ENCODE peak calls at places on chromosomes 12 and 14, in seven cellular contexts. X is CD4-positive, CD25-positive, alpha-beta regulatory T cell; Z is Peyer's patch; V is GM23248; M is HAP-1; J is transverse colon; A is CD8-positive, alpha-beta memory T cell. R is an unnamed sample.
A peak's percentile ranks its signal among the peaks of the same experiment; 100 is the strongest.

GRCh38 chr14:54568821-54569591 is 2.1 kb downstream of the SAMD4A start:
- DNase-seq in M (peak; percentile 15), V (peak; percentile 77), J (peak; percentile 15), Z (no peak), A (no peak), X (no peak), R (no peak)

GRCh38 chr14:70955543-70956480 is 48.6 kb downstream of the PCNX1 start:
- DNase-seq in M (no peak), X (peak; percentile 61), Z (peak; percentile 27), J (no peak), A (peak; percentile 26), V (peak; percentile 64), R (no peak)

GRCh38 chr14:30888480-30889243 is 14.3 kb downstream of the COCH start:
- DNase-seq in J (no peak), M (no peak), A (no peak), Z (no peak), X (no peak), V (no peak), R (no peak)

GRCh38 chr12:123038486-123038885 is 58.0 kb downstream of the ARL6IP4 start:
- DNase-seq in J (no peak), X (no peak), M (no peak), V (no peak), Z (no peak), A (no peak), R (no peak)

GRCh38 chr14:96587823-96588385 is 85.7 kb downstream of the PAPOLA start:
- DNase-seq in M (no peak), Z (no peak), X (no peak), J (no peak), V (no peak), A (no peak), R (no peak)

GRCh38 chr12:94235894-94236293 is 87.5 kb downstream of the PLXNC1 start:
- DNase-seq in V (no peak), Z (no peak), M (peak; percentile 75), A (no peak), J (no peak), X (no peak), R (no peak)

GRCh38 chr14:72907886-72908285 is 14.0 kb upstream of the DPF3 start:
- DNase-seq in A (no peak), J (no peak), V (peak; percentile 81), X (no peak), Z (no peak), M (peak; percentile 32), R (no peak)

GRCh38 chr12:109461049-109461845 is 15.9 kb downstream of the KCTD10 start:
- DNase-seq in J (peak; percentile 50), A (no peak), X (peak; percentile 15), M (no peak), Z (no peak), V (peak; percentile 42), R (no peak)

GRCh38 chr12:71645268-71645667 is 18.4 kb downstream of the ZFC3H1 start:
- DNase-seq in Z (no peak), M (no peak), A (no peak), V (no peak), J (no peak), X (no peak), R (no peak)

GRCh38 chr12:129531004-129531403 is 372.8 kb downstream of the TMEM132D start:
- DNase-seq in X (no peak), Z (no peak), M (no peak), J (peak; percentile 87), V (no peak), A (no peak), R (no peak)

GRCh38 chr14:92846162-92846897 is 52.2 kb downstream of the GOLGA5 start:
- DNase-seq in Z (no peak), X (peak; percentile 70), V (peak; percentile 85), M (no peak), A (no peak), J (no peak), R (no peak)

GRCh38 chr12:131620946-131621681 is 89.8 kb upstream of the SFSWAP start:
- DNase-seq in J (no peak), X (no peak), Z (no peak), M (no peak), V (no peak), A (no peak), R (peak; percentile 82)

GRCh38 chr14:106802413-106803364 is 1276.3 kb downstream of the TMEM121 start:
- DNase-seq in X (no peak), J (peak; percentile 52), Z (peak; percentile 26), M (no peak), A (no peak), V (no peak), R (no peak)

GRCh38 chr12:67595365-67595764 is 53.2 kb upstream of the DYRK2 start:
- DNase-seq in M (no peak), V (no peak), J (no peak), Z (no peak), X (no peak), A (no peak), R (no peak)

GRCh38 chr12:86838709-86839108 is 582.5 kb upstream of the MGAT4C start:
- DNase-seq in A (no peak), Z (no peak), M (no peak), X (no peak), J (no peak), V (no peak), R (peak; percentile 43)

GRCh38 chr12:52280319-52280795 is 5.9 kb downstream of the KRT86 start:
- DNase-seq in A (no peak), Z (no peak), M (no peak), J (peak; percentile 58), V (peak; percentile 95), X (no peak), R (no peak)

GRCh38 chr14:100586520-100587247 is 533 bp downstream of the BEGAIN start:
- DNase-seq in M (peak; percentile 13), V (peak; percentile 49), A (no peak), Z (no peak), X (no peak), J (peak; percentile 55), R (no peak)

GRCh38 chr14:94573706-94574105 is 7.5 kb upstream of the SERPINA5 start:
- DNase-seq in V (no peak), M (no peak), X (no peak), Z (no peak), J (no peak), A (no peak), R (peak; percentile 0)

GRCh38 chr14:33699300-33699699 is 251.6 kb downstream of the EGLN3 start:
- DNase-seq in A (no peak), M (no peak), X (no peak), Z (no peak), J (no peak), V (no peak), R (no peak)

GRCh38 chr14:72075649-72076334 is 143.6 kb downstream of the RGS6 start:
- DNase-seq in Z (no peak), M (peak; percentile 27), V (no peak), A (no peak), X (no peak), J (no peak), R (no peak)

GRCh38 chr12:118292836-118293235 is 79.9 kb downstream of the TAOK3 start:
- DNase-seq in J (no peak), X (no peak), M (no peak), A (no peak), V (peak; percentile 31), Z (no peak), R (no peak)

GRCh38 chr12:114092981-114093380 is 126.9 kb upstream of the RBM19 start:
- DNase-seq in J (no peak), V (peak; percentile 53), A (no peak), Z (no peak), M (no peak), X (no peak), R (no peak)

GRCh38 chr12:122874081-122874480 is 21.8 kb downstream of the VPS37B start:
- DNase-seq in X (no peak), A (no peak), V (no peak), M (no peak), J (no peak), Z (no peak), R (no peak)

GRCh38 chr14:41389355-41389754 is 217.3 kb upstream of the LRFN5 start:
- DNase-seq in M (no peak), V (no peak), A (no peak), J (no peak), X (no peak), Z (no peak), R (no peak)

GRCh38 chr12:111840831-111841230 is 1.2 kb upstream of the MAPKAPK5 start:
- DNase-seq in A (no peak), X (no peak), M (no peak), V (peak; percentile 20), Z (no peak), J (peak; percentile 56), R (no peak)

GRCh38 chr12:13851828-13852227 is 129.6 kb downstream of the GRIN2B start:
- DNase-seq in J (no peak), M (no peak), Z (no peak), A (no peak), X (no peak), V (no peak), R (no peak)

GRCh38 chr14:48553443-48553842 is 878.0 kb upstream of the MDGA2 start:
- DNase-seq in V (no peak), Z (no peak), J (no peak), A (no peak), X (no peak), M (no peak), R (no peak)

GRCh38 chr14:20799955-20800544 is 2.6 kb downstream of the RNASE1 start:
- DNase-seq in A (no peak), V (no peak), M (no peak), X (no peak), J (no peak), Z (peak; percentile 65), R (peak; percentile 41)
- H3K4me3 ChIP-seq in A (no peak overlapping the region), V (no peak overlapping the region), M (no peak overlapping the region), X (no peak overlapping the region), J (no peak overlapping the region), Z (no peak overlapping the region), R (peak overlapping the region; percentile 32)

GRCh38 chr14:74551431-74551830 is 57.9 kb downstream of the ISCA2 start:
- DNase-seq in M (no peak), Z (no peak), A (no peak), J (no peak), V (no peak), X (no peak), R (no peak)
- H3K4me1 ChIP-seq in M (no peaks in the 10 kb centered on the region), Z (no peaks in the 10 kb centered on the region), A (no peaks in the 10 kb centered on the region), J (no peaks in the 10 kb centered on the region), V (peaks cover 39% of the 10 kb centered on the region), X (no peaks in the 10 kb centered on the region), R (no peaks in the 10 kb centered on the region)

GRCh38 chr14:105067140-105067968 is 2.1 kb upstream of the GPR132 start:
- DNase-seq in X (peak; percentile 71), M (no peak), Z (peak; percentile 77), V (peak; percentile 67), A (peak; percentile 47), J (no peak), R (no peak)
- H3K4me3 ChIP-seq in X (peak overlapping the region; percentile 10), M (no peak overlapping the region), Z (no peak overlapping the region), V (no peak overlapping the region), A (peak overlapping the region; percentile 99), J (no peak overlapping the region), R (no peak overlapping the region)

GRCh38 chr14:52683985-52684520 is 11.3 kb downstream of the ERO1A start:
- DNase-seq in A (no peak), M (no peak), Z (no peak), J (no peak), V (no peak), X (no peak), R (no peak)

GRCh38 chr14:52690983-52691760 is 4.2 kb downstream of the ERO1A start:
- DNase-seq in Z (no peak), M (no peak), A (no peak), X (no peak), V (no peak), J (no peak), R (no peak)

DNA sequence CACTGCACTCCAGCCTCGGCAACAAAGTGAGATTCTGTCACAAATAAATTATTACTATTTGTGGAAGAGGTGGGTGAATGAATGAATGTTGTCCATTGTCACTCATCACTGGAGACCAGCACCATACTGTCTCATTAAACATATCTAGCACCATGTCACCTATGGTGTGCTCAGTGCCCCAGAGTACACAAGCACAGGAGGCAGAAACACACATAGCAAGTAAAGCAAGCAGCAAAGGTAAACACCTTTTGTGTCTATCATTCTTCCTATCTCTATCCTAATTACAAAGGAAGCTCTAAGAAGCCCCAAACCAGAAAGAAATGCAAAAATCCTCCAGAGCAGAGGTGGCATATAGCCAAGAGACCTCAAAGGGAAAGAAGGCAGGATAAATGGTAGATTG is 9.2 kb downstream of the ERO1A start:
- DNase-seq in V (no peak), J (no peak), X (no peak), M (no peak), Z (no peak), A (no peak), R (no peak)
- H3K4me1 ChIP-seq in V (no peaks in the 10 kb centered on the region), J (no peaks in the 10 kb centered on the region), X (peaks cover 31% of the 10 kb centered on the region), M (peaks cover 23% of the 10 kb centered on the region), Z (no peaks in the 10 kb centered on the region), A (peaks cover 27% of the 10 kb centered on the region), R (no peaks in the 10 kb centered on the region)